ENCODE peak calls at places on chromosomes 2 and 18, in nine cellular contexts. One of them, this sample, is unnamed.
A peak's percentile ranks its signal among the peaks of the same experiment; 100 is the strongest.

GRCh38 chr2:240557808-240558207 is at the start of gene ANKMY1:
- DNase-seq in cortex of kidney: no peak
- DNase-seq in Calu3: peak; percentile 93
- DNase-seq in posterior cingulate gyrus: peak; percentile 92
- DNase-seq in ELF-1: peak; percentile 85
- DNase-seq in left lobe of liver: peak; percentile 65
- DNase-seq in NCI-H774: no peak
- DNase-seq in H54: no peak
- DNase-seq in small intestine: peak; percentile 69
- DNase-seq in this sample: no peak

GRCh38 chr2:109218087-109218791 is 89.2 kb downstream of the SH3RF3 start:
- DNase-seq in ELF-1: no peak
- DNase-seq in posterior cingulate gyrus: no peak
- DNase-seq in small intestine: peak; percentile 48
- DNase-seq in NCI-H774: no peak
- DNase-seq in left lobe of liver: peak; percentile 69
- DNase-seq in Calu3: no peak
- DNase-seq in cortex of kidney: no peak
- DNase-seq in H54: no peak
- DNase-seq in this sample: no peak

GRCh38 chr18:46013484-46014189 is 46.5 kb upstream of the EPG5 start:
- DNase-seq in left lobe of liver: no peak
- DNase-seq in H54: no peak
- DNase-seq in ELF-1: no peak
- DNase-seq in small intestine: no peak
- DNase-seq in Calu3: no peak
- DNase-seq in NCI-H774: no peak
- DNase-seq in posterior cingulate gyrus: no peak
- DNase-seq in cortex of kidney: no peak
- DNase-seq in this sample: no peak

GRCh38 chr18:58590231-58590630 is 38.7 kb downstream of the ALPK2 start:
- DNase-seq in H54: no peak
- DNase-seq in small intestine: no peak
- DNase-seq in posterior cingulate gyrus: no peak
- DNase-seq in Calu3: no peak
- DNase-seq in left lobe of liver: no peak
- DNase-seq in cortex of kidney: no peak
- DNase-seq in NCI-H774: no peak
- DNase-seq in ELF-1: peak; percentile 66
- DNase-seq in this sample: no peak

GRCh38 chr2:64203131-64204005 is 59.1 kb upstream of the PELI1 start:
- DNase-seq in NCI-H774: no peak
- DNase-seq in small intestine: no peak
- DNase-seq in Calu3: no peak
- DNase-seq in posterior cingulate gyrus: no peak
- DNase-seq in left lobe of liver: no peak
- DNase-seq in H54: no peak
- DNase-seq in cortex of kidney: no peak
- DNase-seq in ELF-1: peak; percentile 36
- DNase-seq in this sample: no peak

GRCh38 chr2:217851191-217852020 is 151.4 kb downstream of the TNS1 start:
- DNase-seq in left lobe of liver: no peak
- DNase-seq in posterior cingulate gyrus: no peak
- DNase-seq in Calu3: no peak
- DNase-seq in ELF-1: no peak
- DNase-seq in cortex of kidney: no peak
- DNase-seq in H54: no peak
- DNase-seq in NCI-H774: no peak
- DNase-seq in small intestine: no peak
- DNase-seq in this sample: no peak

GRCh38 chr2:139720056-139720455 is 939.9 kb upstream of the NXPH2 start:
- DNase-seq in posterior cingulate gyrus: no peak
- DNase-seq in small intestine: no peak
- DNase-seq in cortex of kidney: no peak
- DNase-seq in H54: no peak
- DNase-seq in Calu3: no peak
- DNase-seq in ELF-1: no peak
- DNase-seq in left lobe of liver: no peak
- DNase-seq in NCI-H774: no peak
- DNase-seq in this sample: no peak

GRCh38 chr2:133200684-133201421 is 367.4 kb downstream of the NCKAP5 start:
- DNase-seq in left lobe of liver: no peak
- DNase-seq in NCI-H774: no peak
- DNase-seq in Calu3: peak; percentile 22
- DNase-seq in small intestine: no peak
- DNase-seq in ELF-1: no peak
- DNase-seq in cortex of kidney: no peak
- DNase-seq in posterior cingulate gyrus: no peak
- DNase-seq in H54: peak; percentile 4
- DNase-seq in this sample: no peak

GRCh38 chr2:158816797-158817196 is 21.7 kb downstream of the DAPL1 start:
- DNase-seq in cortex of kidney: no peak
- DNase-seq in posterior cingulate gyrus: no peak
- DNase-seq in H54: no peak
- DNase-seq in ELF-1: no peak
- DNase-seq in Calu3: no peak
- DNase-seq in small intestine: no peak
- DNase-seq in left lobe of liver: no peak
- DNase-seq in NCI-H774: no peak
- DNase-seq in this sample: no peak

GRCh38 chr2:29066271-29066860 is 8.0 kb downstream of the PCARE start:
- DNase-seq in small intestine: no peak
- DNase-seq in NCI-H774: no peak
- DNase-seq in ELF-1: no peak
- DNase-seq in H54: no peak
- DNase-seq in posterior cingulate gyrus: no peak
- DNase-seq in left lobe of liver: no peak
- DNase-seq in Calu3: no peak
- DNase-seq in cortex of kidney: no peak
- DNase-seq in this sample: no peak

GRCh38 chr2:1518891-1519530 is 105.7 kb downstream of the TPO start:
- DNase-seq in left lobe of liver: no peak
- DNase-seq in NCI-H774: no peak
- DNase-seq in posterior cingulate gyrus: no peak
- DNase-seq in small intestine: no peak
- DNase-seq in Calu3: no peak
- DNase-seq in cortex of kidney: no peak
- DNase-seq in H54: no peak
- DNase-seq in ELF-1: no peak
- DNase-seq in this sample: no peak

GRCh38 chr18:23862071-23862470 is 152.5 kb upstream of the TTC39C start:
- DNase-seq in H54: peak; percentile 41
- DNase-seq in cortex of kidney: no peak
- DNase-seq in small intestine: no peak
- DNase-seq in NCI-H774: no peak
- DNase-seq in Calu3: no peak
- DNase-seq in left lobe of liver: no peak
- DNase-seq in ELF-1: no peak
- DNase-seq in posterior cingulate gyrus: no peak
- DNase-seq in this sample: no peak

GRCh38 chr18:64407606-64408005 is 258.7 kb upstream of the LINC00305 start:
- DNase-seq in cortex of kidney: no peak
- DNase-seq in NCI-H774: peak; percentile 67
- DNase-seq in ELF-1: no peak
- DNase-seq in Calu3: no peak
- DNase-seq in left lobe of liver: peak; percentile 46
- DNase-seq in posterior cingulate gyrus: no peak
- DNase-seq in H54: no peak
- DNase-seq in small intestine: no peak
- DNase-seq in this sample: no peak